ENCODE peak calls at places on chromosomes 7 and 10, in five cellular contexts. X is colonic mucosa, O is IMR-90, B is GM23338, T is lung. M is an unnamed sample.

GRCh38 chr7:70752794-70753241 is 379.1 kb upstream of the GALNT17 start:
- DNase-seq in X (no peak), O (peak; percentile 57), B (no peak), T (no peak), M (no peak)

GRCh38 chr10:130491698-130492050 is 355.5 kb downstream of the GLRX3 start:
- DNase-seq in X (no peak), O (no peak), B (no peak), T (no peak), M (no peak)

GRCh38 chr7:150992833-150993302 is 2.1 kb downstream of the NOS3 start:
- DNase-seq in X (no peak), O (no peak), B (peak; percentile 93), T (no peak), M (no peak)

GRCh38 chr7:103856929-103857328 is 132.5 kb downstream of the RELN start:
- DNase-seq in X (no peak), O (no peak), B (no peak), T (no peak), M (no peak)

GRCh38 chr10:116548301-116548700 is 2.6 kb downstream of the PNLIP start:
- DNase-seq in X (no peak), O (no peak), B (no peak), T (no peak), M (no peak)

GRCh38 chr7:5396542-5396941 is 27.1 kb downstream of the TNRC18 start:
- DNase-seq in X (peak; percentile 49), O (no peak), B (no peak), T (peak; percentile 62), M (peak; percentile 30)

GRCh38 chr10:23461557-23461956 is 22.7 kb downstream of the OTUD1 start:
- DNase-seq in X (no peak), O (no peak), B (no peak), T (no peak), M (no peak)

GRCh38 chr10:69801094-69801433 is 642 bp upstream of the COL13A1 start:
- DNase-seq in X (peak; percentile 63), O (peak; percentile 55), B (peak; percentile 87), T (peak; percentile 45), M (no peak)

GRCh38 chr7:45240187-45240776 is 82.7 kb downstream of the RAMP3 start:
- DNase-seq in X (no peak), O (no peak), B (no peak), T (peak; percentile 31), M (no peak)

GRCh38 chr10:127907411-127908105 is 655 bp downstream of the PTPRE start:
- DNase-seq in X (peak; percentile 38), O (no peak), B (peak; percentile 39), T (peak; percentile 62), M (no peak)

GRCh38 chr10:31927597-31928530 is 767 bp downstream of the ARHGAP12 start:
- DNase-seq in X (peak; percentile 73), O (peak; percentile 44), B (peak; percentile 79), T (peak; percentile 46), M (peak; percentile 48)

GRCh38 chr10:53134050-53134449 is 361.5 kb upstream of the MBL2 start:
- DNase-seq in X (no peak), O (no peak), B (no peak), T (no peak), M (no peak)

GRCh38 chr10:132554053-132554990 is 16.7 kb downstream of the INPP5A start:
- DNase-seq in X (no peak), O (no peak), B (no peak), T (no peak), M (peak; percentile 48)

GRCh38 chr10:101565936-101566332 is 22.1 kb downstream of the POLL start:
- DNase-seq in X (peak; percentile 9), O (no peak), B (no peak), T (no peak), M (peak; percentile 12)

GRCh38 chr7:51224811-51225581 is 91.6 kb downstream of the COBL start:
- DNase-seq in X (peak; percentile 88), O (no peak), B (peak; percentile 76), T (peak; percentile 61), M (no peak)

GRCh38 chr10:80498833-80499671 is 38.6 kb upstream of the SH2D4B start:
- DNase-seq in X (peak; percentile 86), O (peak; percentile 97), B (no peak), T (peak; percentile 92), M (peak; percentile 93)

GRCh38 chr10:21722209-21722608 is 188.2 kb downstream of the MLLT10 start:
- DNase-seq in X (no peak), O (no peak), B (no peak), T (no peak), M (no peak)

GRCh38 chr10:26367771-26368170 is 70.4 kb upstream of the APBB1IP start:
- DNase-seq in X (no peak), O (no peak), B (peak; percentile 90), T (peak; percentile 32), M (no peak)

GRCh38 chr7:143005632-143006260 is 21.2 kb downstream of the OR9A2 start:
- DNase-seq in X (no peak), O (no peak), B (no peak), T (no peak), M (no peak)

GRCh38 chr10:34637419-34637911 is 177.6 kb downstream of the PARD3 start:
- DNase-seq in X (peak; percentile 72), O (peak; percentile 23), B (peak; percentile 81), T (peak; percentile 57), M (peak; percentile 77)

GRCh38 chr10:132139526-132139925 is 47.2 kb upstream of the DPYSL4 start:
- DNase-seq in X (no peak), O (no peak), B (no peak), T (no peak), M (peak; percentile 53)

GRCh38 chr10:32299354-32299980 is 47.5 kb downstream of the EPC1 start:
- DNase-seq in X (no peak), O (no peak), B (no peak), T (no peak), M (no peak)

GRCh38 chr10:29199344-29199743 is 89.5 kb upstream of the LYZL1 start:
- DNase-seq in X (no peak), O (no peak), B (peak; percentile 32), T (no peak), M (no peak)

GRCh38 chr7:105131033-105131656 is 117.1 kb downstream of the KMT2E start:
- DNase-seq in X (no peak), O (peak; percentile 60), B (no peak), T (no peak), M (no peak)

GRCh38 chr7:47610506-47611044 is 28.7 kb upstream of the TNS3 start:
- DNase-seq in X (no peak), O (peak; percentile 94), B (no peak), T (no peak), M (no peak)

GRCh38 chr10:88897019-88897853 is 17.2 kb downstream of the STAMBPL1 start:
- DNase-seq in X (peak; percentile 53), O (no peak), B (no peak), T (no peak), M (no peak)

GRCh38 chr10:111200505-111201186 is 123.8 kb downstream of the ADRA2A start:
- DNase-seq in X (peak; percentile 69), O (no peak), B (no peak), T (peak; percentile 3), M (no peak)

GRCh38 chr10:6044651-6045599 is 17.2 kb downstream of the IL2RA start:
- DNase-seq in X (peak; percentile 15), O (no peak), B (no peak), T (peak; percentile 10), M (no peak)

GRCh38 chr7:43033369-43033768 is 79.1 kb upstream of the HECW1 start:
- DNase-seq in X (no peak), O (no peak), B (no peak), T (no peak), M (no peak)

GRCh38 chr7:43039346-43039745 is 73.1 kb upstream of the HECW1 start:
- DNase-seq in X (no peak), O (no peak), B (peak; percentile 62), T (no peak), M (no peak)

GRCh38 chr7:43037531-43037930 is 74.9 kb upstream of the HECW1 start:
- DNase-seq in X (no peak), O (no peak), B (no peak), T (no peak), M (no peak)

GRCh38 chr7:43038229-43038628 is 74.2 kb upstream of the HECW1 start:
- DNase-seq in X (no peak), O (peak; percentile 73), B (no peak), T (no peak), M (no peak)

GRCh38 chr7:43034535-43035002 is 77.9 kb upstream of the HECW1 start:
- DNase-seq in X (no peak), O (no peak), B (no peak), T (no peak), M (no peak)
- TF ChIP-seq CTCF in X (no peak), O (no peak), B (no peak), T (no peak), M (no peak)

DNA sequence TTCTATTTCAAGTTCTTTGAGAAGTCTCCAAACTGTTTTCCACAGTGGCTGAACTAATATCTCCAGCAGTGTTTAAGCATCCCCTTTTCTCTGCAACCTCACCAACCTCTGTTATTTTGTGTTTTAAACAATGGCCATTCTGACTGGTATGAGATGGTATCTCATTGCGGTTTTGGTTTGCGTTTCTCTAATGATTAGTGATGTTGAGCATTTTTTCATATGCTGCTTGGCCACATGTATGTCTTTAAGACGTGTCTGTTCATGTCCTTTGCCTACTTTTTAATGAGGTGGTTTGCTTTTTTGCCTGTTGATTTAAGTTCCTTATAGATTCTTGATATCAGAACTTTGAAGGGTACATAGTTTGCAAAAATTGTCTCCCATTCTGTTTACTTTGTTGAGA is 156.6 kb upstream of the IMMP2L start:
- DNase-seq in X (no peak), O (no peak), B (no peak), T (no peak), M (no peak)
- H3K27ac ChIP-seq in X (no peak overlapping the region), O (no peak overlapping the region), B (no peak overlapping the region), T (no peak overlapping the region), M (no peak overlapping the region)

GRCh38 chr10:97788552-97789442 is 17.0 kb upstream of the SFRP5 start:
- DNase-seq in X (peak; percentile 67), O (no peak), B (no peak), T (peak; percentile 54), M (no peak)
- TF ChIP-seq CTCF in X (no peak), O (no peak), B (peak; percentile 8), T (no peak), M (no peak)

GRCh38 chr7:116496653-116497052 is 2.9 kb upstream of the CAV2 start:
- DNase-seq in X (no peak), O (no peak), B (no peak), T (no peak), M (no peak)

GRCh38 chr7:116500071-116500853 is 724 bp downstream of the CAV2 start:
- DNase-seq in X (peak; percentile 26), O (peak; percentile 50), B (peak; percentile 71), T (peak; percentile 34), M (no peak)

GRCh38 chr7:116501425-116502167 is 2.1 kb downstream of the CAV2 start:
- DNase-seq in X (no peak), O (peak; percentile 76), B (no peak), T (no peak), M (no peak)

GRCh38 chr7:116497708-116498107 is 1.8 kb upstream of the CAV2 start:
- DNase-seq in X (no peak), O (peak; percentile 80), B (no peak), T (no peak), M (no peak)

GRCh38 chr7:116499168-116500070 is at the start of gene CAV2:
- DNase-seq in X (peak; percentile 61), O (peak; percentile 48), B (peak; percentile 69), T (peak; percentile 72), M (peak; percentile 53)
- H3K27ac ChIP-seq in X (peak within 1 kb of the TSS; percentile 70), O (peak within 1 kb of the TSS; percentile 94), B (no peak within 1 kb of the TSS), T (peak within 1 kb of the TSS; percentile 99), M (peak within 1 kb of the TSS; percentile 98)